ENCODE peak calls at places on chromosomes 5 and 9, in seven cellular contexts. E is GM23338, Y is left ventricle myocardium inferior, B is fibroblast of villous mesenchyme, J is upper lobe of right lung, U is ovary, Z is GM13977. K is an unnamed sample.

GRCh38 chr9:20315672-20316071 is 306.6 kb downstream of the MLLT3 start:
- DNase-seq in U (no peak), Y (no peak), E (no peak), B (peak), Z (no peak), J (no peak), K (peak)

GRCh38 chr9:112505083-112505482 is 18.5 kb downstream of the KIAA1958 start:
- DNase-seq in Y (no peak), U (no peak), B (no peak), Z (no peak), J (no peak), E (no peak), K (no peak)

GRCh38 chr5:454936-455335 is 12.0 kb downstream of the EXOC3 start:
- DNase-seq in Y (peak), J (peak), U (no peak), E (peak), B (no peak), Z (no peak), K (no peak)

GRCh38 chr9:22147818-22148573 is 138.9 kb upstream of the CDKN2B start:
- DNase-seq in Z (no peak), J (no peak), B (peak), U (no peak), E (no peak), Y (no peak), K (peak)

GRCh38 chr5:127810014-127810413 is 106.8 kb downstream of the CCDC192 start:
- DNase-seq in B (no peak), Z (no peak), E (peak), U (no peak), J (no peak), Y (no peak), K (no peak)

GRCh38 chr5:100600289-100600994 is 65.3 kb downstream of the FAM174A start:
- DNase-seq in E (no peak), U (no peak), Z (no peak), B (no peak), Y (no peak), J (no peak), K (no peak)

GRCh38 chr5:171427318-171428167 is 8.1 kb downstream of the FGF18 start:
- DNase-seq in B (no peak), Y (peak), U (no peak), Z (no peak), E (no peak), J (peak), K (no peak)

GRCh38 chr9:95605826-95606555 is 89.2 kb upstream of the PTCH1 start:
- DNase-seq in B (no peak), Y (no peak), Z (no peak), E (peak), U (no peak), J (no peak), K (peak)

GRCh38 chr5:37771203-37771611 is 68.6 kb downstream of the GDNF start:
- DNase-seq in B (no peak), Y (no peak), E (no peak), J (no peak), U (no peak), Z (no peak), K (no peak)

GRCh38 chr5:131198625-131199024 is 27.9 kb downstream of the LYRM7 start:
- DNase-seq in Z (no peak), J (no peak), Y (no peak), E (no peak), B (no peak), U (no peak), K (peak)

GRCh38 chr5:176770431-176770830 is 39.9 kb upstream of the UNC5A start:
- DNase-seq in Z (no peak), E (no peak), U (no peak), J (peak), B (no peak), Y (no peak), K (no peak)

GRCh38 chr9:134963546-134963945 is 45.8 kb upstream of the FCN1 start:
- DNase-seq in Z (no peak), B (no peak), U (no peak), J (peak), Y (no peak), E (no peak), K (no peak)

GRCh38 chr9:91416086-91416712 is 7.4 kb downstream of the NFIL3 start:
- DNase-seq in J (no peak), Z (no peak), Y (no peak), U (no peak), B (no peak), E (no peak), K (peak)

GRCh38 chr5:181028032-181028819 is 11.8 kb upstream of the BTNL9 start:
- DNase-seq in U (no peak), B (no peak), J (no peak), E (peak), Y (no peak), Z (no peak), K (no peak)

GRCh38 chr5:117788596-117788995 is 1199.8 kb downstream of the DTWD2 start:
- DNase-seq in Y (no peak), E (no peak), U (no peak), J (no peak), B (no peak), Z (no peak), K (no peak)

GRCh38 chr9:134825025-134825424 is 55.6 kb upstream of the FCN2 start:
- DNase-seq in J (no peak), Z (no peak), U (peak), Y (no peak), B (no peak), E (no peak), K (no peak)

GRCh38 chr5:37391591-37391990 is 12.5 kb downstream of the WDR70 start:
- DNase-seq in Z (no peak), Y (no peak), J (no peak), B (no peak), U (no peak), E (no peak), K (no peak)

GRCh38 chr5:98709681-98710080 is 63.8 kb upstream of the RGMB start:
- DNase-seq in J (no peak), B (no peak), Z (no peak), Y (no peak), U (no peak), E (no peak), K (no peak)

GRCh38 chr5:152364899-152365298 is 40.2 kb downstream of the NMUR2 start:
- DNase-seq in Z (no peak), J (no peak), B (no peak), U (no peak), E (no peak), Y (no peak), K (no peak)

GRCh38 chr5:125376059-125376641 is 629.7 kb upstream of the ZNF608 start:
- DNase-seq in E (no peak), Y (no peak), B (peak), Z (no peak), U (no peak), J (no peak), K (no peak)

GRCh38 chr5:54383941-54384340 is 71.6 kb upstream of the HSPB3 start:
- DNase-seq in J (no peak), Y (no peak), Z (no peak), E (no peak), B (no peak), U (no peak), K (no peak)

GRCh38 chr5:158599132-158599531 is 500.6 kb downstream of the EBF1 start:
- DNase-seq in U (no peak), Z (no peak), E (no peak), B (no peak), J (no peak), Y (no peak), K (no peak)

GRCh38 chr5:24633705-24634325 is 11.0 kb downstream of the CDH10 start:
- DNase-seq in Y (no peak), U (no peak), J (no peak), B (peak), E (peak), Z (peak), K (peak)

GRCh38 chr5:177231479-177232250 is 71.9 kb downstream of the RAB24 start:
- DNase-seq in J (no peak), E (no peak), U (no peak), Y (no peak), Z (no peak), B (no peak), K (no peak)

GRCh38 chr9:92001244-92001643 is 51.2 kb upstream of the ROR2 start:
- DNase-seq in U (no peak), Z (no peak), E (no peak), B (peak), J (no peak), Y (no peak), K (no peak)

GRCh38 chr5:120813551-120813950 is 349.5 kb downstream of the PRR16 start:
- DNase-seq in B (no peak), Y (no peak), U (no peak), J (no peak), Z (no peak), E (no peak), K (no peak)

GRCh38 chr5:191036-191948 is at the start of gene LRRC14B:
- DNase-seq in U (peak), B (no peak), Z (peak), Y (peak), E (no peak), J (peak), K (no peak)

GRCh38 chr5:178267245-178267644 is 34.6 kb upstream of the PHYKPL start:
- DNase-seq in J (no peak), Z (no peak), Y (no peak), U (no peak), E (no peak), B (no peak), K (no peak)

GRCh38 chr5:58717303-58718012 is 134.6 kb downstream of the RAB3C start:
- DNase-seq in Z (no peak), E (peak), B (no peak), J (no peak), U (no peak), Y (no peak), K (no peak)

GRCh38 chr9:72844440-72844768 is 108.4 kb downstream of the ALDH1A1 start:
- DNase-seq in Z (no peak), J (no peak), U (no peak), B (no peak), E (no peak), Y (no peak), K (no peak)

GRCh38 chr5:175579742-175580432 is 78.0 kb upstream of the HRH2 start:
- DNase-seq in B (no peak), Z (no peak), J (no peak), U (no peak), Y (no peak), E (no peak), K (no peak)

GRCh38 chr5:135393229-135393628 is 5.8 kb downstream of the MACROH2A1 start:
- DNase-seq in U (no peak), J (no peak), Z (no peak), Y (no peak), B (no peak), E (no peak), K (no peak)

GRCh38 chr9:135152608-135153337 is 65.3 kb downstream of the OLFM1 start:
- DNase-seq in U (no peak), J (no peak), Z (no peak), Y (no peak), B (no peak), E (peak), K (no peak)

GRCh38 chr9:126614455-126615248 is 924 bp downstream of the LMX1B start:
- DNase-seq in J (peak), Z (peak), U (no peak), Y (no peak), E (peak), B (no peak), K (no peak)

GRCh38 chr5:180605554-180606214 is 14.4 kb upstream of the SCGB3A1 start:
- DNase-seq in J (peak), Z (peak), E (peak), B (peak), Y (no peak), U (no peak), K (peak)

GRCh38 chr9:38018230-38018963 is 50.6 kb downstream of the SHB start:
- DNase-seq in J (no peak), B (no peak), Y (no peak), E (no peak), Z (no peak), U (no peak), K (no peak)

GRCh38 chr5:10229306-10230048 is 20.2 kb downstream of the ATPSCKMT start:
- DNase-seq in E (peak), J (no peak), Y (no peak), U (no peak), Z (no peak), B (no peak), K (peak)
- TF ChIP-seq CTCF in E (peak), J (no peak), Y (no peak), U (no peak), Z (no peak), B (no peak), K (peak)

DNA sequence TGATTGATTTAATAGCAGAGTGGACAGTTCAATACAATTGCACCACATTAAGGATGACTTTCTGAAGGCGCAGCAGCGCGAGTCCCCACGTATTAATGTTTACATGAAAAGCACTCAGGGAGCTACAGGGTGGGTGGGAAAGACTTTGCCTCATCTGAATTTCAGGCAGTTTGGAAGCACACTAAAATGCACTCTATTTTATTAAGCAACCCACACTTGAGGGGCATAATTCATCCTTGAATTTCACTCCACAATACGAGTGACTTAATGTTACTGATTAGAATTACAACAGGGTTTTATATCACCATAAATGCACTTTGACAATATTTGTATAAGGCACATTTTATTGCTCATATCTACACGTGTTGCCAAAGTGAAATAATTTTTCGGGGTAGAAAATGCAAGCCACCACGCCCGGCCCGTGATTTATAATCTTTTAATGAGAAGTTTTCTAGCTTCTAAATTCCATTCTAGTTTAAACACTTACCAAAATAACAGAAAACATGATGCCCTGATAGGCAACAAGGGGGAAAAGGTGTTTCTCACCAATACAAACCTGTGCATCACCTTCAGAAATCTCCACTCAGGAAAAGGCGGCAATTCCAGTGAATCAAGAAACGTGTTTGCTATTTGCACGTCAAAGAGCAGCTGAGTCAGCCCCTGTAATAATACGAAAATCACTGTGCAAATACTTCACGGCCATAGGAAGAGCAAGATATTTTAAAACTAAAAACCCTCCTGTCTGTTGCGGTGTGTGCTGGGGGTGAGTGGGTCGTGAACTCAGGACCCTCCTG is 40.5 kb downstream of the IRX4 start:
- DNase-seq in J (no peak), Y (no peak), Z (no peak), B (no peak), E (no peak), U (no peak), K (no peak)
- TF ChIP-seq CTCF in J (no peak), Y (no peak), Z (no peak), B (no peak), E (no peak), U (no peak), K (no peak)

GRCh38 chr5:2710910-2711309 is 40.6 kb downstream of the IRX2 start:
- DNase-seq in B (no peak), J (no peak), E (peak), Y (no peak), U (no peak), Z (no peak), K (no peak)
- TF ChIP-seq CTCF in B (no peak), J (no peak), E (peak), Y (no peak), U (no peak), Z (no peak), K (no peak)

DNA sequence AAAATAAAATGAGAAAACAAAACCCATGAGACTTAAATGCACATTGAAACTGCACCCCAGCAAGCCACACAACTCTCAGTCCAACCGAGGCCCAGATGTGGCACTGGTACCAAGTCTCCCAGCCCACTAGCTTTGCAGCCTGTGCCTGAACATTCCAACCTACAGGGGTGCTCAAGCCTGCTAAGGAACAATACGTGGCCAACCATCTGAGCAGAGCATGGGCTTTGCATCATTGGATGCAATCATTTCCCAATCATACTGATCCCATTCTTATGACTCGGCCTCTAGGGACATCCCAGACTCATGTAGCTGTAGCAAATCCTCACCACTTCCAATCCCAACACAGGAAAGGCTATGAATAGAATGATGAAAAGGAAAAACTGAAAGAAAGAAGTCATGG is 297.2 kb downstream of the SPOCK1 start:
- DNase-seq in J (no peak), Z (no peak), E (peak), Y (no peak), B (peak), U (no peak), K (peak)
- TF ChIP-seq CTCF in J (no peak), Z (no peak), E (peak), Y (no peak), B (peak), U (no peak), K (no peak)

GRCh38 chr5:136769900-136770684 is 404.7 kb upstream of the TRPC7 start:
- DNase-seq in E (peak), Y (peak), U (no peak), Z (peak), J (peak), B (peak), K (peak)

GRCh38 chr5:136766456-136766855 is 401.1 kb upstream of the TRPC7 start:
- DNase-seq in Z (no peak), E (no peak), Y (no peak), J (no peak), U (no peak), B (no peak), K (peak)

GRCh38 chr5:136769093-136769492 is 403.7 kb upstream of the TRPC7 start:
- DNase-seq in U (no peak), E (no peak), Y (no peak), J (no peak), Z (no peak), B (no peak), K (no peak)

GRCh38 chr5:136772541-136772940 is 407.2 kb upstream of the TRPC7 start:
- DNase-seq in Z (no peak), J (no peak), B (no peak), E (no peak), Y (no peak), U (no peak), K (no peak)

GRCh38 chr5:136768457-136768856 is 403.1 kb upstream of the TRPC7 start:
- DNase-seq in E (no peak), Z (no peak), Y (no peak), J (no peak), U (no peak), B (no peak), K (no peak)
- TF ChIP-seq CTCF in E (no peak), Z (no peak), Y (no peak), J (no peak), U (no peak), B (no peak), K (no peak)

K was measured in astrocyte of the spinal cord.